ENCODE peak calls at places on chromosomes 4 and X, in five cellular contexts. Q is ovary; Y is fibroblast of mammary gland; M is stimulated activated CD8-positive, alpha-beta memory T cell treated with anti-CD3 and anti-CD28 coated beads, Interleukin-12 subunit alpha, Interleukin-12 subunit beta, amount 100 ng/mL, for 4 hours; L is ELF-1. H is an unnamed sample.

GRCh38 chrX:140701480-140701879 is 8.1 kb upstream of the LINC00632 start:
- DNase-seq in Q (no peak), Y (peak), M (no peak), L (no peak), H (no peak)

GRCh38 chrX:119984652-119985051 is 41.1 kb upstream of the NKAP start:
- DNase-seq in Q (no peak), Y (no peak), M (no peak), L (peak), H (no peak)

GRCh38 chr4:186351672-186352194 is 85.7 kb downstream of the F11 start:
- DNase-seq in Q (no peak), Y (no peak), M (no peak), L (no peak), H (no peak)

GRCh38 chr4:95050980-95051688 is 293.4 kb downstream of the BMPR1B start:
- DNase-seq in Q (peak), Y (no peak), M (no peak), L (peak), H (no peak)

GRCh38 chr4:173505924-173506779 is 23.9 kb downstream of the HAND2 start:
- DNase-seq in Q (peak), Y (peak), M (no peak), L (peak), H (peak)

GRCh38 chr4:151658959-151659593 is 101.7 kb downstream of the GATB start:
- DNase-seq in Q (no peak), Y (peak), M (no peak), L (no peak), H (no peak)

GRCh38 chr4:108940086-108941033 is 177.5 kb upstream of the ETNPPL start:
- DNase-seq in Q (no peak), Y (no peak), M (no peak), L (peak), H (no peak)

GRCh38 chr4:185566972-185567749 is 31.9 kb upstream of the PDLIM3 start:
- DNase-seq in Q (no peak), Y (peak), M (no peak), L (peak), H (peak)

GRCh38 chrX:77453190-77453589 is 6.0 kb downstream of the FGF16 start:
- DNase-seq in Q (no peak), Y (no peak), M (no peak), L (no peak), H (no peak)

GRCh38 chr4:74447636-74448233 is 2.8 kb downstream of the AREG start:
- DNase-seq in Q (no peak), Y (peak), M (no peak), L (no peak), H (no peak)

GRCh38 chr4:7067147-7067522 is 729 bp downstream of the GRPEL1 start:
- DNase-seq in Q (no peak), Y (peak), M (no peak), L (no peak), H (no peak)

GRCh38 chr4:132557660-132558059 is 591.4 kb upstream of the PCDH10 start:
- DNase-seq in Q (no peak), Y (no peak), M (no peak), L (no peak), H (no peak)

GRCh38 chr4:104491826-104492771 is 2.6 kb downstream of the CXXC4 start:
- DNase-seq in Q (no peak), Y (no peak), M (no peak), L (peak), H (no peak)

GRCh38 chr4:90495936-90496335 is 368.7 kb downstream of the CCSER1 start:
- DNase-seq in Q (no peak), Y (no peak), M (no peak), L (no peak), H (no peak)

GRCh38 chr4:142913034-142913433 is 66.9 kb upstream of the INPP4B start:
- DNase-seq in Q (no peak), Y (no peak), M (no peak), L (no peak), H (no peak)

GRCh38 chrX:136250191-136251041 is 784 bp downstream of the MAP7D3 start:
- DNase-seq in Q (peak), Y (peak), M (peak), L (peak), H (no peak)

GRCh38 chr4:132683957-132684356 is 465.1 kb upstream of the PCDH10 start:
- DNase-seq in Q (no peak), Y (no peak), M (no peak), L (peak), H (no peak)

GRCh38 chr4:82524570-82525152 is 37.1 kb downstream of the TMEM150C start:
- DNase-seq in Q (no peak), Y (peak), M (no peak), L (peak), H (no peak)

GRCh38 chr4:76488905-76489798 is 54.1 kb downstream of the SHROOM3 start:
- DNase-seq in Q (no peak), Y (no peak), M (no peak), L (no peak), H (no peak)

GRCh38 chr4:96164814-96165351 is 325.0 kb downstream of the PDHA2 start:
- DNase-seq in Q (no peak), Y (peak), M (no peak), L (no peak), H (no peak)

H was measured in left ventricle myocardium inferior.